ENCODE peak calls at places on chromosome 5, in seven cellular contexts. S is hepatocyte, O is HCT116, B is PC-3, W is GM23248, Z is MM.1S, N is OCI-LY7. E is an unnamed sample.

GRCh38 chr5:81195334-81195929 is 37.7 kb upstream of the CKMT2 start:
- DNase-seq in S (no peak), O (no peak), B (no peak), W (peak), Z (no peak), N (no peak), E (no peak)

GRCh38 chr5:135225856-135226560 is 173.0 kb downstream of the MACROH2A1 start:
- DNase-seq in S (no peak), O (no peak), B (no peak), W (no peak), Z (no peak), N (no peak), E (no peak)

GRCh38 chr5:170266570-170267379 is 30.8 kb downstream of the LCP2 start:
- DNase-seq in S (no peak), O (no peak), B (no peak), W (no peak), Z (no peak), N (no peak), E (peak)

GRCh38 chr5:141753971-141754713 is 72.1 kb upstream of the ARAP3 start:
- DNase-seq in S (peak), O (peak), B (peak), W (peak), Z (peak), N (peak), E (peak)

GRCh38 chr5:14801792-14802191 is 69.8 kb downstream of the ANKH start:
- DNase-seq in S (no peak), O (no peak), B (no peak), W (no peak), Z (no peak), N (peak), E (no peak)

GRCh38 chr5:139377226-139377625 is 5.9 kb downstream of the SLC23A1 start:
- DNase-seq in S (no peak), O (no peak), B (no peak), W (no peak), Z (no peak), N (no peak), E (no peak)

GRCh38 chr5:102778478-102778877 is 23.4 kb downstream of the PAM start:
- DNase-seq in S (no peak), O (no peak), B (peak), W (peak), Z (no peak), N (no peak), E (no peak)

GRCh38 chr5:173333900-173334685 is 5.9 kb upstream of the STC2 start:
- DNase-seq in S (no peak), O (no peak), B (peak), W (peak), Z (no peak), N (no peak), E (no peak)

GRCh38 chr5:53013857-53014256 is 24.7 kb downstream of the ITGA2 start:
- DNase-seq in S (no peak), O (no peak), B (no peak), W (no peak), Z (no peak), N (no peak), E (no peak)

GRCh38 chr5:180201051-180201987 is 7.7 kb downstream of the RASGEF1C start:
- DNase-seq in S (peak), O (peak), B (peak), W (peak), Z (no peak), N (peak), E (peak)

GRCh38 chr5:65767565-65767964 is 45.6 kb downstream of the NLN start:
- DNase-seq in S (no peak), O (no peak), B (no peak), W (no peak), Z (no peak), N (no peak), E (no peak)

GRCh38 chr5:172919525-172920446 is 39.4 kb upstream of the RPL26L1 start:
- DNase-seq in S (no peak), O (no peak), B (no peak), W (no peak), Z (no peak), N (no peak), E (no peak)

GRCh38 chr5:151238303-151238741 is 14.4 kb upstream of the CCDC69 start:
- DNase-seq in S (no peak), O (no peak), B (no peak), W (no peak), Z (peak), N (peak), E (no peak)

GRCh38 chr5:136174021-136174659 is 18.8 kb downstream of the SMIM32 start:
- DNase-seq in S (peak), O (peak), B (peak), W (peak), Z (peak), N (peak), E (peak)

GRCh38 chr5:92144824-92145223 is 761.7 kb upstream of the ARRDC3 start:
- DNase-seq in S (no peak), O (no peak), B (no peak), W (no peak), Z (no peak), N (no peak), E (no peak)

GRCh38 chr5:5126444-5126843 is 13.7 kb upstream of the ADAMTS16 start:
- DNase-seq in S (no peak), O (no peak), B (peak), W (peak), Z (no peak), N (no peak), E (no peak)

GRCh38 chr5:94468531-94468930 is 149.9 kb downstream of the KIAA0825 start:
- DNase-seq in S (no peak), O (no peak), B (no peak), W (no peak), Z (no peak), N (no peak), E (no peak)

GRCh38 chr5:14110680-14111079 is 32.5 kb upstream of the TRIO start:
- DNase-seq in S (no peak), O (no peak), B (peak), W (peak), Z (no peak), N (no peak), E (no peak)

GRCh38 chr5:131634666-131634995 is 398 bp downstream of the RAPGEF6 start:
- DNase-seq in S (peak), O (peak), B (peak), W (peak), Z (peak), N (peak), E (peak)

GRCh38 chr5:4700886-4701285 is 439.2 kb upstream of the ADAMTS16 start:
- DNase-seq in S (no peak), O (no peak), B (no peak), W (no peak), Z (no peak), N (no peak), E (no peak)

GRCh38 chr5:140240987-140241706 is 61.8 kb downstream of the PFDN1 start:
- DNase-seq in S (peak), O (peak), B (peak), W (peak), Z (no peak), N (no peak), E (peak)

GRCh38 chr5:140182803-140183367 is 7.9 kb downstream of the CYSTM1 start:
- DNase-seq in S (peak), O (no peak), B (no peak), W (peak), Z (no peak), N (no peak), E (peak)

GRCh38 chr5:40277161-40277906 is 402.4 kb upstream of the PTGER4 start:
- DNase-seq in S (no peak), O (no peak), B (no peak), W (no peak), Z (no peak), N (no peak), E (no peak)

GRCh38 chr5:134647750-134648424 is 698 bp upstream of the SEC24A start:
- DNase-seq in S (peak), O (peak), B (no peak), W (peak), Z (peak), N (peak), E (no peak)

GRCh38 chr5:171427318-171428167 is 8.1 kb downstream of the FGF18 start:
- DNase-seq in S (no peak), O (no peak), B (no peak), W (no peak), Z (no peak), N (no peak), E (no peak)

GRCh38 chr5:42021923-42022322 is 96.8 kb downstream of the FBXO4 start:
- DNase-seq in S (no peak), O (no peak), B (peak), W (no peak), Z (no peak), N (no peak), E (no peak)

GRCh38 chr5:172035039-172035438 is 28.6 kb upstream of the FBXW11 start:
- DNase-seq in S (no peak), O (no peak), B (no peak), W (no peak), Z (peak), N (no peak), E (no peak)

GRCh38 chr5:15420201-15420600 is 79.8 kb upstream of the FBXL7 start:
- DNase-seq in S (no peak), O (no peak), B (no peak), W (no peak), Z (no peak), N (no peak), E (no peak)

GRCh38 chr5:6803981-6804550 is 90.8 kb downstream of the TENT4A start:
- DNase-seq in S (no peak), O (no peak), B (no peak), W (no peak), Z (no peak), N (no peak), E (no peak)

GRCh38 chr5:76690704-76691469 is 25.0 kb upstream of the F2R start:
- DNase-seq in S (peak), O (no peak), B (peak), W (peak), Z (no peak), N (no peak), E (no peak)

GRCh38 chr5:5344051-5344571 is 78.4 kb upstream of the ICE1 start:
- DNase-seq in S (no peak), O (no peak), B (no peak), W (no peak), Z (no peak), N (no peak), E (no peak)

GRCh38 chr5:115342593-115343377 is 46.3 kb upstream of the CCDC112 start:
- DNase-seq in S (no peak), O (no peak), B (no peak), W (no peak), Z (no peak), N (no peak), E (no peak)

GRCh38 chr5:141186897-141187512 is at the start of gene PCDHB9:
- DNase-seq in S (peak), O (peak), B (peak), W (peak), Z (peak), N (peak), E (peak)

GRCh38 chr5:136766456-136766855 is 401.1 kb upstream of the TRPC7 start:
- DNase-seq in S (no peak), O (no peak), B (peak), W (peak), Z (no peak), N (no peak), E (no peak)

GRCh38 chr5:149757186-149757950 is 27.3 kb downstream of the PPARGC1B start:
- DNase-seq in S (no peak), O (no peak), B (no peak), W (no peak), Z (no peak), N (no peak), E (no peak)

GRCh38 chr5:2136728-2137333 is 254.1 kb upstream of the IRX4 start:
- DNase-seq in S (no peak), O (no peak), B (no peak), W (no peak), Z (no peak), N (no peak), E (no peak)

GRCh38 chr5:137078171-137078665 is 420.9 kb downstream of the SPOCK1 start:
- DNase-seq in S (no peak), O (peak), B (peak), W (peak), Z (no peak), N (no peak), E (no peak)

GRCh38 chr5:102561894-102562760 is 63.3 kb upstream of the SLCO6A1 start:
- DNase-seq in S (peak), O (peak), B (peak), W (peak), Z (peak), N (peak), E (peak)

GRCh38 chr5:88842784-88843183 is 40.2 kb downstream of the MEF2C start:
- DNase-seq in S (no peak), O (no peak), B (no peak), W (no peak), Z (no peak), N (no peak), E (no peak)

GRCh38 chr5:88845081-88845697 is 37.8 kb downstream of the MEF2C start:
- DNase-seq in S (no peak), O (no peak), B (no peak), W (no peak), Z (no peak), N (no peak), E (no peak)

GRCh38 chr5:88846434-88846833 is 36.5 kb downstream of the MEF2C start:
- DNase-seq in S (no peak), O (no peak), B (no peak), W (no peak), Z (no peak), N (no peak), E (no peak)

GRCh38 chr5:88847410-88847809 is 35.6 kb downstream of the MEF2C start:
- DNase-seq in S (no peak), O (no peak), B (no peak), W (no peak), Z (no peak), N (no peak), E (no peak)
- TF ChIP-seq EZH2phosphoT487 in S (no peak), O (no peak), B (no peak), W (no peak), Z (no peak), N (no peak), E (no peak)

GRCh38 chr5:160434022-160434531 is 12.4 kb downstream of the PTTG1 start:
- DNase-seq in S (peak), O (no peak), B (no peak), W (no peak), Z (no peak), N (peak), E (peak)
- H3K4me2 ChIP-seq in S (no peak), O (no peak), B (no peak), W (no peak), Z (no peak), N (peak), E (peak)

GRCh38 chr5:80187691-80188090 is 68.2 kb downstream of the SERINC5 start:
- DNase-seq in S (no peak), O (no peak), B (no peak), W (no peak), Z (no peak), N (no peak), E (no peak)
- TF ChIP-seq EZH2phosphoT487 in S (no peak), O (no peak), B (no peak), W (no peak), Z (no peak), N (no peak), E (no peak)

DNA sequence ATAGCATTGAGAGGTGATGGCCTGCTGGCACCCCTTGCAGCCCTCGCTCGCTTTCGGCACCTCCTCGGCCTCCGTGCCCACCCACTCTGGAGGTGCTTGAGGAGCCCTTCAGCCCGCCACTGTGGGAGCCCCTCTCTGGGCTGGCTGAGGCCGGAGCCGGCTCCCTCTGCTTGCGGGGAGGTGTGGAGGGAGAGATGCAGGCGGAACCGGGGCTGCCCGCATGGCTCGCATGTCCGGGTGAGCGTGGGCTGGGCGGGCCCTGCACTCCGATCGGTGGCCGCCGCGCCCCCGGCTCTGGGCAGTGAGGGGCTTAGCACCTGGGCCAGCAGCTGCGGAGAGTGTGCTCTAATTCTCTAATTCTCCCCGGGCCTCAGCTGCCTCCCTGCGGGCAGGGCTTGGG is 101.1 kb downstream of the KIF4B start:
- DNase-seq in S (no peak), O (no peak), B (no peak), W (no peak), Z (no peak), N (no peak), E (no peak)
- H3K4me2 ChIP-seq in S (no peak), O (no peak), B (no peak), W (no peak), Z (no peak), N (no peak), E (no peak)

GRCh38 chr5:145946112-145946861 is 9.9 kb downstream of the SH3RF2 start:
- DNase-seq in S (peak), O (peak), B (peak), W (peak), Z (no peak), N (no peak), E (no peak)
- TF ChIP-seq EZH2phosphoT487 in S (no peak), O (no peak), B (no peak), W (peak), Z (no peak), N (no peak), E (no peak)

DNA sequence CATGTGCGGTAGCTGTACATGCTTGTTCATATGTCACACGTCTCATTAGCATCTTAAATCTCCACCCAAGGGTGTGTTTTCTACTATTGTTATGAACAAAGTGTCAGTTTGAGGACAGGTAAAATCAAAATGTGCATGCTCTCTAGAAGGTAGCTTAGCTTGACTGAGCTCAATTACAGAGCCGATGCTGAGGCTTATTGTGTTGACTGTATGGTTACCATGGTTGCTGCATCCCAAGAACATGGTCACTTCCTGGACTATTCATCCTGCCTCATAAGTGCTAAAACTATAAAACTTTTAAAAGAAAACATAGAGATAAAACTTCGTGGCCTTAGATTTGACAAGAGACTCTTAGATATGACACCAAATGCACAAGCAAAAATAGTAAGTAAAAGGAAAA is 426.1 kb upstream of the CTNND2 start:
- DNase-seq in S (no peak), O (no peak), B (peak), W (no peak), Z (no peak), N (no peak), E (no peak)
- H3K4me2 ChIP-seq in S (no peak), O (no peak), B (no peak), W (no peak), Z (no peak), N (no peak), E (no peak)

E was measured in neural progenitor cell.